ENCODE peak calls at places on chromosomes 11 and 22, in ten cellular contexts. I is activated CD8-positive, alpha-beta memory T cell treated with anti-CD3 and anti-CD28 coated beads for 4 hours; V is HEK293T; Y is NCI-H460; G is A172; N is SW 1271; A is midbrain; Z is lung microvascular endothelial cell; D is foreskin keratinocyte; W is epithelial cell of prostate. B is an unnamed sample.

GRCh38 chr11:6992457-6993431 is 27.4 kb downstream of the ZNF214 start:
- DNase-seq in W (peak), D (peak), N (no peak), Y (no peak), A (no peak), I (no peak), Z (peak), V (no peak), G (peak), B (no peak)

GRCh38 chr22:17597217-17597616 is 31.3 kb downstream of the ATP6V1E1 start:
- DNase-seq in I (no peak), N (no peak), W (no peak), D (no peak), A (no peak), G (no peak), V (no peak), Z (no peak), Y (no peak), B (no peak)

GRCh38 chr22:20572132-20572802 is 64.9 kb downstream of the MED15 start:
- DNase-seq in A (no peak), W (no peak), Y (no peak), Z (no peak), I (no peak), D (no peak), V (no peak), G (no peak), N (no peak), B (no peak)

GRCh38 chr11:541433-541885 is 4.1 kb downstream of the LRRC56 start:
- DNase-seq in A (no peak), Y (no peak), Z (no peak), G (no peak), V (no peak), W (no peak), N (no peak), I (no peak), D (no peak), B (no peak)

GRCh38 chr11:91261513-91261912 is 963.1 kb upstream of the FAT3 start:
- DNase-seq in A (no peak), Y (no peak), D (no peak), G (no peak), N (no peak), W (no peak), V (no peak), I (no peak), Z (no peak), B (no peak)

GRCh38 chr22:43490311-43490710 is 78.5 kb downstream of the MPPED1 start:
- DNase-seq in Z (no peak), Y (no peak), D (no peak), A (no peak), V (no peak), W (no peak), G (no peak), I (no peak), N (no peak), B (no peak)

GRCh38 chr11:9078113-9079041 is 13.0 kb downstream of the SCUBE2 start:
- DNase-seq in G (no peak), V (no peak), A (no peak), Y (no peak), Z (no peak), I (no peak), D (no peak), W (no peak), N (no peak), B (no peak)

GRCh38 chr11:117443269-117444186 is 115.9 kb downstream of the CEP164 start:
- DNase-seq in D (no peak), A (peak), W (no peak), G (no peak), Z (peak), N (no peak), I (no peak), V (peak), Y (peak), B (peak)

GRCh38 chr11:102426000-102426399 is 26.6 kb downstream of the TMEM123 start:
- DNase-seq in D (no peak), I (no peak), N (no peak), A (no peak), Y (no peak), W (no peak), V (no peak), Z (no peak), G (no peak), B (no peak)

GRCh38 chr11:36364551-36364950 is 68.5 kb downstream of the PRR5L start:
- DNase-seq in Z (peak), N (no peak), W (peak), A (no peak), G (peak), D (peak), Y (no peak), V (no peak), I (no peak), B (no peak)

GRCh38 chr22:30890689-30891442 is 77.7 kb downstream of the MORC2 start:
- DNase-seq in V (peak), G (no peak), D (no peak), I (no peak), A (no peak), Z (peak), W (no peak), N (no peak), Y (peak), B (peak)

GRCh38 chr11:78784321-78785061 is 209.8 kb upstream of the NARS2 start:
- DNase-seq in Z (no peak), I (no peak), D (peak), V (no peak), N (no peak), G (peak), W (no peak), Y (no peak), A (no peak), B (peak)

GRCh38 chr11:65067446-65067845 is 9.1 kb upstream of the NAALADL1 start:
- DNase-seq in A (no peak), Y (no peak), N (no peak), I (no peak), Z (no peak), V (no peak), W (no peak), G (no peak), D (no peak), B (no peak)

GRCh38 chr11:32154275-32154674 is 63.4 kb downstream of the RCN1 start:
- DNase-seq in W (no peak), D (no peak), Z (peak), V (no peak), Y (no peak), N (peak), A (no peak), I (no peak), G (peak), B (no peak)

GRCh38 chr22:19824197-19825015 is 30.3 kb downstream of the GNB1L start:
- DNase-seq in Y (no peak), I (no peak), V (no peak), D (peak), G (no peak), W (no peak), A (no peak), Z (no peak), N (no peak), B (no peak)

GRCh38 chr11:43830928-43831440 is 49.6 kb upstream of the ALKBH3 start:
- DNase-seq in A (no peak), D (peak), G (peak), W (peak), I (peak), Z (peak), V (no peak), N (peak), Y (peak), B (peak)

GRCh38 chr11:85875505-85875904 is 20.3 kb downstream of the CCDC83 start:
- DNase-seq in V (no peak), Y (no peak), Z (no peak), W (no peak), I (no peak), G (no peak), N (no peak), D (peak), A (no peak), B (peak)

GRCh38 chr11:15532432-15532831 is 417.7 kb downstream of the INSC start:
- DNase-seq in V (no peak), D (no peak), Y (no peak), W (no peak), I (no peak), A (no peak), Z (no peak), N (no peak), G (no peak), B (no peak)

GRCh38 chr11:107017433-107018227 is 646 bp downstream of the GUCY1A2 start:
- DNase-seq in N (peak), W (no peak), Y (peak), D (no peak), I (no peak), G (peak), A (peak), Z (no peak), V (peak), B (peak)

GRCh38 chr22:19419464-19420178 is 11.9 kb downstream of the HIRA start:
- DNase-seq in N (no peak), A (no peak), Y (no peak), Z (peak), G (no peak), W (no peak), I (peak), D (no peak), V (no peak), B (peak)

GRCh38 chr11:26228778-26229177 is 103.2 kb upstream of the ANO3 start:
- DNase-seq in Y (no peak), N (no peak), D (no peak), W (no peak), G (no peak), A (no peak), V (no peak), I (no peak), Z (peak), B (no peak)

GRCh38 chr11:12046636-12047236 is 38.3 kb upstream of the DKK3 start:
- DNase-seq in N (no peak), D (no peak), Y (no peak), W (no peak), A (no peak), I (no peak), Z (no peak), V (no peak), G (no peak), B (no peak)

GRCh38 chr22:39351689-39352214 is 2.0 kb downstream of the SYNGR1 start:
- DNase-seq in Y (no peak), G (no peak), N (no peak), W (no peak), D (no peak), A (no peak), V (no peak), I (no peak), Z (no peak), B (peak)

GRCh38 chr11:60377737-60378136 is 595 bp upstream of the MS4A7 start:
- DNase-seq in A (peak), G (no peak), W (no peak), I (no peak), V (no peak), Z (no peak), Y (no peak), N (no peak), D (no peak), B (no peak)

GRCh38 chr22:25834490-25834889 is 92.5 kb downstream of the MYO18B start:
- DNase-seq in Z (no peak), N (no peak), G (no peak), D (no peak), V (no peak), I (no peak), A (no peak), Y (no peak), W (no peak), B (no peak)

GRCh38 chr11:66497206-66497605 is 13.2 kb upstream of the BBS1 start:
- DNase-seq in W (no peak), N (no peak), A (no peak), D (no peak), Z (no peak), G (no peak), I (no peak), V (no peak), Y (no peak), B (no peak)

GRCh38 chr11:4560462-4560861 is 15.5 kb downstream of the OR52M1 start:
- DNase-seq in I (no peak), G (no peak), N (no peak), D (no peak), V (no peak), Z (no peak), Y (no peak), A (no peak), W (no peak), B (no peak)

GRCh38 chr11:79413258-79413657 is 27.6 kb downstream of the TENM4 start:
- DNase-seq in N (peak), V (peak), D (peak), W (no peak), I (no peak), Y (no peak), G (peak), A (peak), Z (peak), B (peak)

GRCh38 chr11:97269527-97269926 is 879.7 kb downstream of the JRKL start:
- DNase-seq in D (no peak), I (no peak), W (no peak), A (no peak), Y (peak), Z (no peak), N (peak), V (peak), G (peak), B (peak)

GRCh38 chr11:113163291-113164030 is 150.9 kb upstream of the TTC12 start:
- DNase-seq in N (no peak), G (peak), D (no peak), Z (no peak), A (peak), V (no peak), I (no peak), W (no peak), Y (no peak), B (peak)

GRCh38 chr22:39974065-39974464 is 13.9 kb downstream of the TMA7B start:
- DNase-seq in A (no peak), G (no peak), D (no peak), W (no peak), I (no peak), Z (no peak), Y (no peak), N (no peak), V (no peak), B (no peak)

B was measured in cardiac muscle cell.